ENCODE peak calls at places on chromosomes 1 and 21, in ten cellular contexts. P, N, Q, V, A, U, Z, W, O and F are unnamed samples.

GRCh38 chr1:19582318-19582717 is 61.8 kb upstream of the NBL1 start:
- DNase-seq in O (peak), P (no peak), U (no peak), N (peak), Q (peak), A (peak), W (peak), Z (no peak), V (no peak), F (no peak)

GRCh38 chr1:58338081-58338480 is 208.4 kb downstream of the OMA1 start:
- DNase-seq in A (no peak), V (no peak), P (no peak), Q (no peak), Z (no peak), O (no peak), W (no peak), U (no peak), N (no peak), F (no peak)

GRCh38 chr1:117616356-117616755 is 10.5 kb downstream of the TENT5C start:
- DNase-seq in O (no peak), A (no peak), V (no peak), U (peak), W (peak), P (peak), Z (no peak), Q (no peak), N (no peak), F (no peak)

GRCh38 chr21:33199516-33200217 is 30.1 kb upstream of the IFNAR2 start:
- DNase-seq in N (no peak), P (no peak), A (peak), V (peak), U (peak), O (peak), Z (peak), W (peak), Q (peak), F (no peak)

GRCh38 chr1:205262706-205263105 is 35.0 kb downstream of the TMCC2 start:
- DNase-seq in A (no peak), Z (no peak), O (no peak), Q (no peak), U (no peak), W (no peak), N (no peak), P (no peak), V (no peak), F (no peak)

GRCh38 chr1:160169553-160170399 is 18.4 kb downstream of the ATP1A4 start:
- DNase-seq in P (no peak), Z (no peak), U (no peak), A (peak), Q (no peak), N (no peak), V (no peak), W (no peak), O (no peak), F (no peak)

GRCh38 chr1:47479664-47480063 is 41.8 kb downstream of the FOXD2 start:
- DNase-seq in W (no peak), Q (no peak), O (no peak), Z (no peak), P (no peak), A (no peak), U (no peak), V (no peak), N (no peak), F (no peak)

GRCh38 chr1:32337855-32338636 is 2.0 kb upstream of the MARCKSL1 start:
- DNase-seq in P (no peak), A (no peak), N (peak), W (peak), U (no peak), Q (no peak), O (no peak), Z (no peak), V (no peak), F (peak)

GRCh38 chr1:246961939-246962373 is 30.2 kb upstream of the AHCTF1 start:
- DNase-seq in Z (no peak), Q (no peak), A (no peak), P (no peak), V (no peak), N (peak), U (no peak), W (peak), O (no peak), F (peak)

DNA sequence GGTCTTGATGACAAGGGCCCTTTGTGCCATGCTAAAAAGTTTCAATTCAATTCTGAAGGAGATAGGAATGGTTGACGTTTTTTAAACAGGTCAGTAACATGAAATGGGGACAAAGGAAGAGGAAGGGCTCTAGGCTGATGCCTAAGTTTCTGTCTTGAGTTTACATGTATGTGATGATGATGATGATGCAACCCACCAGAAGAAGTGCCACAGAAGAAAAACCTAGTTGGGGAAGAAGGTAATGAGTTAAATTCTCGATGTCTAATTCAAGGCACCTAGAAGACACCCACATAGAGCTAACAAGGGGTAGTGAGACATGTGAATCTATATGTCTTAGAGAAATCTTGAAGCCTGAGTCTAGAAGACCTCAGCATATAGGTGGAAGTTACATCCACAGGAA is 44.4 kb upstream of the ATP1A1 start:
- DNase-seq in U (no peak), A (no peak), N (no peak), O (no peak), Z (no peak), W (no peak), V (no peak), Q (no peak), P (no peak), F (no peak)
- H3K27ac ChIP-seq in U (no peak), A (no peak), N (no peak), O (no peak), Z (no peak), W (no peak), V (no peak), Q (no peak), P (no peak), F (peak)

GRCh38 chr1:45014403-45015028 is 2.5 kb downstream of the UROD start:
- DNase-seq in P (no peak), U (peak), A (peak), V (peak), Q (peak), W (peak), O (peak), N (peak), Z (peak), F (peak)
- TF ChIP-seq CTCF in P (peak), U (peak), A (peak), V (peak), Q (peak), W (peak), O (peak), N (peak), Z (peak), F (peak)

GRCh38 chr1:156497743-156498446 is 2.7 kb downstream of the MEF2D start:
- DNase-seq in A (no peak), O (no peak), U (peak), V (no peak), N (no peak), W (no peak), P (no peak), Q (no peak), Z (no peak), F (no peak)
- H3K27ac ChIP-seq in A (no peak), O (no peak), U (peak), V (peak), N (peak), W (peak), P (peak), Q (no peak), Z (peak), F (peak)

GRCh38 chr1:114670083-114671010 is 498 bp upstream of the DENND2C start:
- DNase-seq in U (peak), Z (peak), Q (peak), O (peak), V (peak), W (peak), A (peak), P (peak), N (peak), F (peak)
- TF ChIP-seq CTCF in U (peak), Z (peak), Q (no peak), O (no peak), V (no peak), W (no peak), A (no peak), P (no peak), N (no peak), F (peak)

GRCh38 chr1:181674617-181675016 is 191.3 kb downstream of the CACNA1E start:
- DNase-seq in Q (no peak), P (no peak), Z (no peak), O (no peak), A (no peak), V (no peak), U (no peak), W (no peak), N (no peak), F (peak)

GRCh38 chr1:181676269-181676668 is 193.0 kb downstream of the CACNA1E start:
- DNase-seq in N (no peak), U (no peak), V (no peak), O (peak), Z (no peak), W (peak), A (peak), Q (no peak), P (no peak), F (peak)

GRCh38 chr1:181675625-181676024 is 192.3 kb downstream of the CACNA1E start:
- DNase-seq in P (no peak), U (no peak), W (no peak), N (no peak), O (no peak), Q (no peak), V (no peak), Z (no peak), A (no peak), F (peak)

GRCh38 chr1:181680332-181680731 is 197.0 kb downstream of the CACNA1E start:
- DNase-seq in W (no peak), U (no peak), Q (no peak), P (no peak), Z (no peak), V (no peak), O (no peak), A (no peak), N (no peak), F (no peak)

GRCh38 chr1:181675091-181675490 is 191.8 kb downstream of the CACNA1E start:
- DNase-seq in Z (no peak), O (no peak), V (no peak), Q (no peak), A (no peak), U (no peak), W (no peak), N (no peak), P (no peak), F (peak)
- H3K27ac ChIP-seq in Z (no peak), O (no peak), V (no peak), Q (no peak), A (no peak), U (no peak), W (no peak), N (no peak), P (no peak), F (peak)